ENCODE peak calls at places on chromosomes 4 and X, in nine cellular contexts. L is GM20000; G is GM12878; Z is EH; P is T-cell; Y is HT-29; U is omental fat pad; X is left ventricle myocardium inferior; N is CD4-positive, alpha-beta T cell. M is an unnamed sample.

GRCh38 chr4:99950913-99951254 is 809 bp upstream of the H2AZ1 start:
- DNase-seq in N (no peak), U (no peak), Z (no peak), P (no peak), Y (no peak), L (no peak), X (no peak), G (no peak), M (no peak)

GRCh38 chrX:12223650-12224049 is 85.4 kb downstream of the FRMPD4 start:
- DNase-seq in G (no peak), Z (peak; percentile 66), Y (no peak), P (no peak), U (no peak), N (no peak), L (no peak), X (no peak), M (no peak)

GRCh38 chr4:119025440-119025839 is 110.2 kb upstream of the MYOZ2 start:
- DNase-seq in G (no peak), Z (peak; percentile 74), U (peak; percentile 75), L (no peak), N (no peak), X (peak; percentile 37), Y (peak; percentile 42), P (no peak), M (peak; percentile 33)

GRCh38 chrX:153781428-153782047 is 697 bp downstream of the SRPK3 start:
- DNase-seq in X (peak; percentile 32), G (no peak), Z (no peak), U (no peak), P (no peak), N (no peak), Y (peak; percentile 36), L (no peak), M (peak; percentile 64)

GRCh38 chr4:21032246-21032645 is 332.0 kb downstream of the PACRGL start:
- DNase-seq in G (no peak), X (no peak), P (no peak), L (no peak), Y (no peak), U (no peak), Z (no peak), N (no peak), M (no peak)

GRCh38 chr4:13701937-13702446 is 74.5 kb upstream of the BOD1L1 start:
- DNase-seq in Y (peak; percentile 67), X (no peak), N (no peak), P (no peak), U (no peak), G (no peak), Z (peak; percentile 82), L (no peak), M (peak; percentile 23)

GRCh38 chr4:150242820-150243458 is 164.7 kb downstream of the DCLK2 start:
- DNase-seq in P (no peak), L (peak; percentile 61), X (no peak), G (no peak), Y (peak; percentile 47), Z (peak; percentile 73), U (no peak), N (no peak), M (peak; percentile 71)

GRCh38 chr4:17030543-17030942 is 132.1 kb upstream of the LDB2 start:
- DNase-seq in X (no peak), U (no peak), P (no peak), Y (no peak), N (no peak), G (no peak), Z (peak; percentile 77), L (no peak), M (peak; percentile 77)

GRCh38 chr4:150769235-150769634 is 187.3 kb downstream of the MAB21L2 start:
- DNase-seq in X (no peak), U (no peak), Z (peak; percentile 85), G (no peak), L (no peak), Y (peak; percentile 22), P (no peak), N (no peak), M (peak; percentile 54)

GRCh38 chrX:40174594-40175415 is 77.0 kb upstream of the BCOR start:
- DNase-seq in P (no peak), U (no peak), Z (peak; percentile 60), Y (peak; percentile 21), G (no peak), X (no peak), L (peak; percentile 44), N (no peak), M (peak; percentile 57)

GRCh38 chr4:7425591-7426468 is 8.9 kb downstream of the PSAPL1 start:
- DNase-seq in N (no peak), Z (no peak), X (peak; percentile 7), G (no peak), L (no peak), U (no peak), P (no peak), Y (no peak), M (no peak)

GRCh38 chr4:42654606-42655005 is 2.3 kb downstream of the ATP8A1 start:
- DNase-seq in Z (peak; percentile 62), G (no peak), X (no peak), L (peak; percentile 35), Y (peak; percentile 29), U (no peak), P (no peak), N (no peak), M (peak; percentile 41)

GRCh38 chr4:76624271-76624681 is 189.2 kb downstream of the SHROOM3 start:
- DNase-seq in G (no peak), Z (peak; percentile 98), X (no peak), P (no peak), L (no peak), N (no peak), U (no peak), Y (no peak), M (peak; percentile 69)

GRCh38 chr4:145944886-145945285 is 6.3 kb upstream of the ZNF827 start:
- DNase-seq in N (no peak), L (no peak), U (no peak), Z (no peak), X (no peak), Y (no peak), G (no peak), P (no peak), M (no peak)

GRCh38 chr4:103402198-103402597 is 204.1 kb upstream of the CENPE start:
- DNase-seq in Y (no peak), G (no peak), P (no peak), Z (no peak), N (no peak), L (no peak), U (no peak), X (no peak), M (no peak)

GRCh38 chr4:157012781-157013180 is 41.2 kb upstream of the PDGFC start:
- DNase-seq in G (no peak), N (no peak), X (no peak), U (no peak), P (no peak), Z (peak; percentile 87), Y (no peak), L (no peak), M (no peak)

GRCh38 chrX:101362757-101363156 is 14.2 kb upstream of the TIMM8A start:
- DNase-seq in N (no peak), G (no peak), Y (no peak), Z (no peak), U (no peak), X (no peak), L (no peak), P (no peak), M (no peak)

GRCh38 chr4:5878359-5878758 is 14.5 kb downstream of the CRMP1 start:
- DNase-seq in G (no peak), U (no peak), X (no peak), P (no peak), N (no peak), L (no peak), Y (no peak), Z (no peak), M (no peak)

GRCh38 chr4:52869196-52869595 is 7.1 kb downstream of the RASL11B start:
- DNase-seq in U (no peak), G (no peak), Y (no peak), L (no peak), P (no peak), Z (peak; percentile 44), N (no peak), X (peak; percentile 75), M (peak; percentile 73)

GRCh38 chrX:52923781-52924241 is 26.7 kb downstream of the FAM156B start:
- DNase-seq in P (no peak), L (peak; percentile 10), Z (peak; percentile 68), G (peak; percentile 46), X (peak; percentile 32), U (no peak), N (no peak), Y (no peak), M (peak; percentile 4)

GRCh38 chr4:124135409-124135813 is 577.1 kb downstream of the ANKRD50 start:
- DNase-seq in N (no peak), Z (peak; percentile 48), P (no peak), U (no peak), X (no peak), Y (no peak), G (no peak), L (no peak), M (peak; percentile 43)

GRCh38 chr4:53010320-53010719 is 148.2 kb downstream of the RASL11B start:
- DNase-seq in G (no peak), X (peak; percentile 49), P (no peak), U (no peak), L (no peak), N (no peak), Y (no peak), Z (peak; percentile 49), M (peak; percentile 38)

GRCh38 chr4:119870868-119871267 is 195.8 kb downstream of the MAD2L1 start:
- DNase-seq in U (no peak), X (no peak), N (no peak), L (no peak), Y (no peak), P (no peak), Z (no peak), G (no peak), M (no peak)

GRCh38 chr4:17058506-17058905 is 160.1 kb upstream of the LDB2 start:
- DNase-seq in X (peak; percentile 16), L (no peak), U (no peak), Z (peak; percentile 68), G (no peak), Y (no peak), P (no peak), N (no peak), M (peak; percentile 63)

GRCh38 chrX:151323054-151323453 is 74.0 kb upstream of the VMA21 start:
- DNase-seq in U (no peak), G (no peak), Z (no peak), Y (no peak), N (no peak), L (no peak), X (no peak), P (no peak), M (no peak)

GRCh38 chrX:148389629-148390028 is 110.8 kb upstream of the AFF2 start:
- DNase-seq in G (no peak), L (no peak), Z (no peak), Y (no peak), P (no peak), N (no peak), X (no peak), U (no peak), M (no peak)

GRCh38 chr4:43374352-43374751 is 481.8 kb downstream of the GRXCR1 start:
- DNase-seq in G (no peak), Y (no peak), Z (no peak), P (no peak), X (no peak), U (no peak), N (no peak), L (no peak), M (no peak)